ENCODE peak calls at places on chromosomes 13 and 19, in nine cellular contexts. J is uterus, N is HL-60, X is epithelial cell of proximal tubule, Z is lung, T is astrocyte of the spinal cord, K is AG04450, B is IMR-90, L is breast epithelium. W is an unnamed sample.

GRCh38 chr13:110610955-110611595 is 4.3 kb upstream of the NAXD start:
- DNase-seq in J (no peak), N (no peak), X (no peak), Z (no peak), T (no peak), K (no peak), B (peak; percentile 21), L (no peak), W (no peak)

GRCh38 chr19:3801412-3802096 is 15.4 kb upstream of the MATK start:
- DNase-seq in J (no peak), N (no peak), X (no peak), Z (no peak), T (no peak), K (no peak), B (no peak), L (peak; percentile 36), W (peak; percentile 14)

GRCh38 chr19:39377373-39378362 is 13.2 kb downstream of the PAF1 start:
- DNase-seq in J (no peak), N (no peak), X (no peak), Z (no peak), T (no peak), K (no peak), B (no peak), L (no peak), W (no peak)

GRCh38 chr13:113995051-113995601 is 21.2 kb upstream of the C13orf46 start:
- DNase-seq in J (no peak), N (no peak), X (no peak), Z (no peak), T (no peak), K (no peak), B (no peak), L (no peak), W (no peak)

GRCh38 chr19:6268382-6268771 is 11.4 kb downstream of the MLLT1 start:
- DNase-seq in J (no peak), N (no peak), X (no peak), Z (no peak), T (no peak), K (no peak), B (no peak), L (no peak), W (no peak)

GRCh38 chr13:111153977-111154332 is 38.8 kb downstream of the ARHGEF7 start:
- DNase-seq in J (no peak), N (peak; percentile 65), X (no peak), Z (peak; percentile 34), T (no peak), K (no peak), B (no peak), L (no peak), W (no peak)

GRCh38 chr13:79995334-79995733 is 345.6 kb downstream of the SPRY2 start:
- DNase-seq in J (no peak), N (no peak), X (peak; percentile 79), Z (no peak), T (peak; percentile 85), K (no peak), B (peak; percentile 85), L (no peak), W (peak; percentile 95)

GRCh38 chr13:97002581-97002980 is 8.3 kb upstream of the OXGR1 start:
- DNase-seq in J (no peak), N (no peak), X (no peak), Z (no peak), T (no peak), K (no peak), B (no peak), L (no peak), W (no peak)

GRCh38 chr19:49468746-49469447 is 5.1 kb upstream of the FLT3LG start:
- DNase-seq in J (peak; percentile 84), N (peak; percentile 52), X (no peak), Z (peak; percentile 52), T (peak; percentile 46), K (no peak), B (no peak), L (peak; percentile 69), W (peak; percentile 75)

GRCh38 chr19:55101261-55101660 is 16.2 kb downstream of the PPP1R12C start:
- DNase-seq in J (no peak), N (no peak), X (no peak), Z (no peak), T (no peak), K (no peak), B (no peak), L (no peak), W (no peak)

GRCh38 chr19:55096061-55096701 is 20.5 kb downstream of the EPS8L1 start:
- DNase-seq in J (no peak), N (no peak), X (no peak), Z (no peak), T (no peak), K (no peak), B (no peak), L (no peak), W (no peak)

GRCh38 chr19:55099557-55100506 is 17.6 kb downstream of the PPP1R12C start:
- DNase-seq in J (no peak), N (peak; percentile 13), X (no peak), Z (no peak), T (no peak), K (no peak), B (no peak), L (no peak), W (no peak)

GRCh38 chr19:55097864-55098715 is 19.3 kb downstream of the PPP1R12C start:
- DNase-seq in J (no peak), N (peak; percentile 91), X (no peak), Z (no peak), T (no peak), K (no peak), B (no peak), L (no peak), W (no peak)

DNA sequence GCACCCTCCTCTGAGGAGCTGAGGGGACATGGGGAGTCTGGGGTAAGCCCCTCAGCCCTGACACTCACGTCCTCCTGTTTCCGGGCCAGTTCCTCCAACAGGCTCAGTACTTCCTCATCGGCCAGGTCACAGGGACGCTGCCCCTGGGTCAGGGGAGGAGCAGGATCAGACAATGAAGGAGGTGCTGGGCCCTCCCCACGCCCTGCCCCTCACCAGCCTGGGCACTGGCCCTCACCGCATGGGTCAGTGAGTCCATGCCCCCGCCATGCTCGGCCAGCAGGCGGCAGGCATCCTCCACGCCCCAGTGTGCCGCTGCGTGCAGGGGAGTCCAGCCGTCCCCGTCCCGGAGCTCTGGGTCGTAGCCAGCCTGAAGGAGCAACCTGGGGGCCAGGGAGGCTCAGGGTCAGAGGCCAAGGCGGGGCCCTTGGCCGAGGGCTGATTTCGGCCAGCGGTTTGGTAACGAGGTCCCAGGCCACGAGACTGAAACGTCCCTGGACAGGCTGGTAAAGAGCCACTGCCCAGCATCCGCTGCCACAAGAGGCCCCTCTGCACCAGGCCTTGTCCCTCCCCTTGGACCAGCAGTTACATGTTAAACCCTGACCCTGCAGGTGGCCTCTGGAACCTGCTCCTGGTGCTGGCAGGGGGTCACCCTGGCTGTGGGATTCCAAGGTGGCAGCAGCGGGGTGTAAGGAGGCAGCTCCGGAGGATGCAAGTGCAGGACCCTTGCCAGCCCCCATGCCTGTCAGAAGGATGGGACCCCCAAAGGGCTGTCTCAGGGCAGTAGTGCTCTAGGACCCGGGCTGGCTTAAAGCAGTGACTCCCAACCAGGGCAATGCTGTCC is 18.5 kb downstream of the PPP1R12C start:
- DNase-seq in J (no peak), N (peak; percentile 41), X (no peak), Z (no peak), T (no peak), K (no peak), B (no peak), L (no peak), W (no peak)
- TF ChIP-seq CTCF in J (no peak), N (peak; percentile 7), X (no peak), Z (no peak), T (peak; percentile 10), K (peak; percentile 3), B (no peak), L (no peak), W (no peak)

GRCh38 chr13:101618440-101619187 is 166.1 kb downstream of the ITGBL1 start:
- DNase-seq in J (no peak), N (no peak), X (no peak), Z (no peak), T (no peak), K (no peak), B (no peak), L (no peak), W (no peak)

GRCh38 chr13:101612736-101613135 is 160.3 kb downstream of the ITGBL1 start:
- DNase-seq in J (no peak), N (no peak), X (no peak), Z (no peak), T (no peak), K (no peak), B (no peak), L (no peak), W (no peak)

GRCh38 chr13:101611491-101612475 is 159.3 kb downstream of the ITGBL1 start:
- DNase-seq in J (no peak), N (no peak), X (no peak), Z (no peak), T (no peak), K (no peak), B (peak; percentile 10), L (no peak), W (no peak)

GRCh38 chr13:101614491-101614890 is 162.0 kb downstream of the ITGBL1 start:
- DNase-seq in J (no peak), N (no peak), X (no peak), Z (no peak), T (no peak), K (no peak), B (no peak), L (no peak), W (no peak)
- H3K4me3 ChIP-seq in J (no peak overlapping the region), N (no peak overlapping the region), X (no peak overlapping the region), Z (no peak overlapping the region), T (no peak overlapping the region), K (no peak overlapping the region), B (no peak overlapping the region), L (no peak overlapping the region), W (no peak overlapping the region)

GRCh38 chr19:1747285-1748114 is 5.8 kb upstream of the ONECUT3 start:
- DNase-seq in J (no peak), N (no peak), X (peak; percentile 58), Z (no peak), T (peak; percentile 88), K (no peak), B (peak; percentile 80), L (no peak), W (peak; percentile 99)
- TF ChIP-seq CTCF in J (no peak), N (no peak), X (no peak), Z (no peak), T (no peak), K (no peak), B (no peak), L (no peak), W (no peak)

DNA sequence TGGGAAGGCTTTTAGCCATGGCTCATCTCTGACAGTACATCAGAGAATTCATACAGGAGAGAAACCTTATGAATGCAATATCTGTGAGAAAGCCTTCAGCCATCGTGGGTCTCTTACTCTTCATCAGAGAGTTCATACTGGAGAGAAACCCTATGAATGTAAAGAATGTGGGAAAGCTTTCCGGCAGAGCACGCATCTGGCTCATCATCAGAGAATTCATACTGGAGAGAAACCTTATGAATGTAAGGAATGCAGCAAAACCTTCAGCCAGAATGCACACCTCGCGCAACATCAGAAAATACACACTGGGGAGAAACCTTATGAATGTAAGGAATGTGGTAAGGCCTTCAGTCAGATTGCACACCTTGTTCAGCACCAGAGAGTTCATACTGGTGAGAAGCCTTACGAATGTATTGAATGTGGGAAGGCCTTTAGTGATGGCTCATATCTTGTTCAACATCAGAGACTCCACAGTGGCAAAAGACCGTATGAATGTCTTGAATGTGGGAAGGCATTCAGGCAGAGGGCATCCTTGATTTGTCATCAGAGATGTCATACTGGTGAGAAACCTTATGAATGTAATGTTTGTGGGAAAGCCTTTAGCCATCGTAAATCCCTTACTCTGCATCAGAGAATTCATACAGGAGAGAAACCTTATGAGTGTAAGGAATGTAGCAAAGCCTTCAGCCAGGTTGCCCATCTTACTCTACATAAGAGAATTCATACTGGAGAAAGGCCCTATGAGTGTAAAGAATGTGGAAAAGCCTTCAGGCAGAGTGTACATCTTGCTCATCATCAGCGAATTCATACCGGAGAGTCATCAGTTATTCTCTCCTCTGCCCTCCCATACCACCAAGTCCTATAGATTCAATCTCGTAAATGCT is 10.7 kb downstream of the ZNF470 start:
- DNase-seq in J (no peak), N (no peak), X (no peak), Z (no peak), T (no peak), K (no peak), B (no peak), L (no peak), W (no peak)
- H3K4me3 ChIP-seq in J (no peak overlapping the region), N (no peak overlapping the region), X (no peak overlapping the region), Z (no peak overlapping the region), T (no peak overlapping the region), K (no peak overlapping the region), B (no peak overlapping the region), L (peak overlapping the region; percentile 9), W (no peak overlapping the region)